ENCODE peak calls at places on chromosomes 6 and 20, in seven cellular contexts. Z, S, M, F, W, J and P are unnamed samples.

GRCh38 chr6:23302499-23302898 is 733.1 kb downstream of the HDGFL1 start:
- DNase-seq in Z (no peak), J (no peak), M (no peak), F (no peak), W (no peak), S (no peak), P (no peak)

GRCh38 chr6:100573169-100573568 is 108.4 kb upstream of the SIM1 start:
- DNase-seq in S (no peak), J (no peak), W (peak), Z (no peak), M (no peak), F (no peak), P (no peak)

GRCh38 chr20:13173201-13173600 is 47.9 kb upstream of the ISM1 start:
- DNase-seq in Z (no peak), F (no peak), W (no peak), J (no peak), S (no peak), M (no peak), P (no peak)

GRCh38 chr6:2843138-2843740 is 1.6 kb upstream of the SERPINB1 start:
- DNase-seq in S (no peak), M (no peak), Z (no peak), J (no peak), W (no peak), F (no peak), P (no peak)

GRCh38 chr6:55713411-55713810 is 134.4 kb upstream of the HMGCLL1 start:
- DNase-seq in F (no peak), J (no peak), W (peak), Z (no peak), S (no peak), M (no peak), P (no peak)

GRCh38 chr6:101395345-101395744 is 1.8 kb downstream of the GRIK2 start:
- DNase-seq in S (no peak), Z (no peak), W (peak), M (no peak), J (no peak), F (no peak), P (no peak)

GRCh38 chr6:52505726-52506501 is 70.9 kb downstream of the TRAM2 start:
- DNase-seq in J (peak), W (no peak), M (no peak), S (no peak), F (no peak), Z (no peak), P (no peak)

GRCh38 chr20:40173877-40174276 is 515.2 kb downstream of the MAFB start:
- DNase-seq in J (no peak), S (no peak), F (no peak), M (no peak), Z (no peak), W (no peak), P (no peak)

GRCh38 chr20:35515949-35516645 is 13.4 kb downstream of the C20orf173 start:
- DNase-seq in W (peak), M (peak), Z (no peak), F (no peak), J (no peak), S (no peak), P (no peak)

GRCh38 chr6:117501722-117502121 is 19.2 kb downstream of the DCBLD1 start:
- DNase-seq in Z (no peak), F (no peak), M (no peak), S (no peak), J (no peak), W (no peak), P (no peak)

GRCh38 chr6:403659-404655 is 12.4 kb downstream of the IRF4 start:
- DNase-seq in J (no peak), Z (no peak), S (peak), W (no peak), M (no peak), F (no peak), P (no peak)

GRCh38 chr6:15960740-15961629 is 167.9 kb upstream of the MYLIP start:
- DNase-seq in S (no peak), J (no peak), M (no peak), W (no peak), Z (no peak), F (no peak), P (no peak)